ENCODE peak calls at places on chromosomes 16 and 17, in ten cellular contexts. One of them, this sample, is unnamed.
A peak's percentile ranks its signal among the peaks of the same experiment; 100 is the strongest.

GRCh38 chr17:78346605-78347250 is 13.1 kb downstream of the SOCS3 start:
- DNase-seq in gastrocnemius medialis: no peak
- DNase-seq in psoas muscle: no peak
- DNase-seq in HFF-Myc: no peak
- DNase-seq in tibial artery: no peak
- DNase-seq in fibroblast of lung: no peak
- DNase-seq in brain microvascular endothelial cell: no peak
- DNase-seq in spleen: no peak
- DNase-seq in HL-60: no peak
- DNase-seq in suprapubic skin: no peak
- DNase-seq in this sample: no peak

GRCh38 chr17:13410874-13411273 is 190.9 kb downstream of the HS3ST3A1 start:
- DNase-seq in gastrocnemius medialis: no peak
- DNase-seq in psoas muscle: no peak
- DNase-seq in HFF-Myc: no peak
- DNase-seq in tibial artery: no peak
- DNase-seq in fibroblast of lung: peak; percentile 75
- DNase-seq in brain microvascular endothelial cell: no peak
- DNase-seq in spleen: no peak
- DNase-seq in HL-60: no peak
- DNase-seq in suprapubic skin: no peak
- DNase-seq in this sample: no peak

GRCh38 chr16:66483689-66484452 is 56.8 kb downstream of the BEAN1 start:
- DNase-seq in gastrocnemius medialis: peak; percentile 56
- DNase-seq in psoas muscle: peak; percentile 87
- DNase-seq in HFF-Myc: peak; percentile 21
- DNase-seq in tibial artery: peak; percentile 85
- DNase-seq in fibroblast of lung: peak; percentile 64
- DNase-seq in brain microvascular endothelial cell: peak; percentile 53
- DNase-seq in spleen: peak; percentile 96
- DNase-seq in HL-60: peak; percentile 83
- DNase-seq in suprapubic skin: peak; percentile 83
- DNase-seq in this sample: peak; percentile 84

GRCh38 chr16:8924214-8924613 is 39.5 kb downstream of the USP7 start:
- DNase-seq in gastrocnemius medialis: peak; percentile 59
- DNase-seq in psoas muscle: peak; percentile 72
- DNase-seq in HFF-Myc: no peak
- DNase-seq in tibial artery: no peak
- DNase-seq in fibroblast of lung: no peak
- DNase-seq in brain microvascular endothelial cell: no peak
- DNase-seq in spleen: no peak
- DNase-seq in HL-60: no peak
- DNase-seq in suprapubic skin: no peak
- DNase-seq in this sample: no peak

GRCh38 chr16:28326881-28327610 is 34.7 kb downstream of the SBK1 start:
- DNase-seq in gastrocnemius medialis: peak; percentile 30
- DNase-seq in psoas muscle: peak; percentile 64
- DNase-seq in HFF-Myc: no peak
- DNase-seq in tibial artery: peak; percentile 64
- DNase-seq in fibroblast of lung: peak; percentile 42
- DNase-seq in brain microvascular endothelial cell: peak; percentile 36
- DNase-seq in spleen: peak; percentile 89
- DNase-seq in HL-60: peak; percentile 67
- DNase-seq in suprapubic skin: no peak
- DNase-seq in this sample: peak; percentile 72

GRCh38 chr17:81683208-81683583 is 401 bp downstream of the ARL16 start:
- DNase-seq in gastrocnemius medialis: no peak
- DNase-seq in psoas muscle: no peak
- DNase-seq in HFF-Myc: no peak
- DNase-seq in tibial artery: no peak
- DNase-seq in fibroblast of lung: no peak
- DNase-seq in brain microvascular endothelial cell: no peak
- DNase-seq in spleen: no peak
- DNase-seq in HL-60: no peak
- DNase-seq in suprapubic skin: no peak
- DNase-seq in this sample: peak; percentile 47

GRCh38 chr16:85859818-85860125 is 39.2 kb upstream of the IRF8 start:
- DNase-seq in gastrocnemius medialis: no peak
- DNase-seq in psoas muscle: no peak
- DNase-seq in HFF-Myc: no peak
- DNase-seq in tibial artery: peak; percentile 49
- DNase-seq in fibroblast of lung: no peak
- DNase-seq in brain microvascular endothelial cell: no peak
- DNase-seq in spleen: no peak
- DNase-seq in HL-60: peak; percentile 29
- DNase-seq in suprapubic skin: no peak
- DNase-seq in this sample: no peak

GRCh38 chr16:27984121-27984520 is 79.4 kb downstream of the GSG1L start:
- DNase-seq in gastrocnemius medialis: no peak
- DNase-seq in psoas muscle: no peak
- DNase-seq in HFF-Myc: no peak
- DNase-seq in tibial artery: peak; percentile 33
- DNase-seq in fibroblast of lung: no peak
- DNase-seq in brain microvascular endothelial cell: no peak
- DNase-seq in spleen: peak; percentile 15
- DNase-seq in HL-60: no peak
- DNase-seq in suprapubic skin: peak; percentile 21
- DNase-seq in this sample: no peak

GRCh38 chr17:66667491-66668030 is 167.4 kb upstream of the CACNG5 start:
- DNase-seq in gastrocnemius medialis: no peak
- DNase-seq in psoas muscle: no peak
- DNase-seq in HFF-Myc: no peak
- DNase-seq in tibial artery: no peak
- DNase-seq in fibroblast of lung: no peak
- DNase-seq in brain microvascular endothelial cell: no peak
- DNase-seq in spleen: no peak
- DNase-seq in HL-60: peak; percentile 41
- DNase-seq in suprapubic skin: no peak
- DNase-seq in this sample: no peak

GRCh38 chr17:79466562-79467350 is 144.1 kb downstream of the RBFOX3 start:
- DNase-seq in gastrocnemius medialis: no peak
- DNase-seq in psoas muscle: no peak
- DNase-seq in HFF-Myc: no peak
- DNase-seq in tibial artery: no peak
- DNase-seq in fibroblast of lung: no peak
- DNase-seq in brain microvascular endothelial cell: no peak
- DNase-seq in spleen: no peak
- DNase-seq in HL-60: no peak
- DNase-seq in suprapubic skin: no peak
- DNase-seq in this sample: no peak

GRCh38 chr16:65547799-65548446 is 426.1 kb upstream of the CDH11 start:
- DNase-seq in gastrocnemius medialis: no peak
- DNase-seq in psoas muscle: no peak
- DNase-seq in HFF-Myc: peak; percentile 74
- DNase-seq in tibial artery: no peak
- DNase-seq in fibroblast of lung: peak; percentile 84
- DNase-seq in brain microvascular endothelial cell: peak; percentile 92
- DNase-seq in spleen: no peak
- DNase-seq in HL-60: no peak
- DNase-seq in suprapubic skin: no peak
- DNase-seq in this sample: no peak

GRCh38 chr16:15518412-15519351 is 84.3 kb downstream of the BMERB1 start:
- DNase-seq in gastrocnemius medialis: peak; percentile 77
- DNase-seq in psoas muscle: peak; percentile 81
- DNase-seq in HFF-Myc: no peak
- DNase-seq in tibial artery: peak; percentile 68
- DNase-seq in fibroblast of lung: peak; percentile 82
- DNase-seq in brain microvascular endothelial cell: peak; percentile 18
- DNase-seq in spleen: no peak
- DNase-seq in HL-60: no peak
- DNase-seq in suprapubic skin: no peak
- DNase-seq in this sample: peak; percentile 52

GRCh38 chr17:12618557-12618956 is 47.1 kb upstream of the MYOCD start:
- DNase-seq in gastrocnemius medialis: no peak
- DNase-seq in psoas muscle: no peak
- DNase-seq in HFF-Myc: no peak
- DNase-seq in tibial artery: no peak
- DNase-seq in fibroblast of lung: peak; percentile 68
- DNase-seq in brain microvascular endothelial cell: peak; percentile 72
- DNase-seq in spleen: no peak
- DNase-seq in HL-60: no peak
- DNase-seq in suprapubic skin: no peak
- DNase-seq in this sample: no peak

GRCh38 chr16:25052161-25052511 is 37.0 kb upstream of the ARHGAP17 start:
- DNase-seq in gastrocnemius medialis: no peak
- DNase-seq in psoas muscle: no peak
- DNase-seq in HFF-Myc: no peak
- DNase-seq in tibial artery: no peak
- DNase-seq in fibroblast of lung: no peak
- DNase-seq in brain microvascular endothelial cell: no peak
- DNase-seq in spleen: no peak
- DNase-seq in HL-60: no peak
- DNase-seq in suprapubic skin: no peak
- DNase-seq in this sample: no peak

GRCh38 chr16:25052530-25052929 is 37.4 kb upstream of the ARHGAP17 start:
- DNase-seq in gastrocnemius medialis: no peak
- DNase-seq in psoas muscle: no peak
- DNase-seq in HFF-Myc: no peak
- DNase-seq in tibial artery: no peak
- DNase-seq in fibroblast of lung: no peak
- DNase-seq in brain microvascular endothelial cell: no peak
- DNase-seq in spleen: no peak
- DNase-seq in HL-60: no peak
- DNase-seq in suprapubic skin: no peak
- DNase-seq in this sample: no peak

GRCh38 chr16:25045696-25046381 is 30.7 kb upstream of the ARHGAP17 start:
- DNase-seq in gastrocnemius medialis: no peak
- DNase-seq in psoas muscle: no peak
- DNase-seq in HFF-Myc: no peak
- DNase-seq in tibial artery: no peak
- DNase-seq in fibroblast of lung: peak; percentile 94
- DNase-seq in brain microvascular endothelial cell: peak; percentile 44
- DNase-seq in spleen: no peak
- DNase-seq in HL-60: no peak
- DNase-seq in suprapubic skin: no peak
- DNase-seq in this sample: no peak

GRCh38 chr16:25051446-25052160 is 36.4 kb upstream of the ARHGAP17 start:
- DNase-seq in gastrocnemius medialis: no peak
- DNase-seq in psoas muscle: no peak
- DNase-seq in HFF-Myc: no peak
- DNase-seq in tibial artery: no peak
- DNase-seq in fibroblast of lung: peak; percentile 65
- DNase-seq in brain microvascular endothelial cell: peak; percentile 69
- DNase-seq in spleen: no peak
- DNase-seq in HL-60: no peak
- DNase-seq in suprapubic skin: no peak
- DNase-seq in this sample: no peak

GRCh38 chr16:25048146-25048618 is 33.0 kb upstream of the ARHGAP17 start:
- DNase-seq in gastrocnemius medialis: no peak
- DNase-seq in psoas muscle: no peak
- DNase-seq in HFF-Myc: no peak
- DNase-seq in tibial artery: no peak
- DNase-seq in fibroblast of lung: no peak
- DNase-seq in brain microvascular endothelial cell: no peak
- DNase-seq in spleen: no peak
- DNase-seq in HL-60: no peak
- DNase-seq in suprapubic skin: no peak
- DNase-seq in this sample: no peak
- H3K4me3 ChIP-seq in gastrocnemius medialis: peak overlapping the region; percentile 61
- H3K4me3 ChIP-seq in psoas muscle: peak overlapping the region; percentile 61
- H3K4me3 ChIP-seq in HFF-Myc: peak overlapping the region; percentile 22
- H3K4me3 ChIP-seq in tibial artery: peak overlapping the region; percentile 63
- H3K4me3 ChIP-seq in fibroblast of lung: peak overlapping the region; percentile 52
- H3K4me3 ChIP-seq in brain microvascular endothelial cell: peak overlapping the region; percentile 32
- H3K4me3 ChIP-seq in spleen: peak overlapping the region; percentile 3
- H3K4me3 ChIP-seq in HL-60: no peak overlapping the region
- H3K4me3 ChIP-seq in suprapubic skin: peak overlapping the region; percentile 43
- H3K4me3 ChIP-seq in this sample: peak overlapping the region; percentile 39

GRCh38 chr17:37742762-37743611 is 1.9 kb downstream of the HNF1B start:
- DNase-seq in gastrocnemius medialis: no peak
- DNase-seq in psoas muscle: no peak
- DNase-seq in HFF-Myc: no peak
- DNase-seq in tibial artery: no peak
- DNase-seq in fibroblast of lung: no peak
- DNase-seq in brain microvascular endothelial cell: no peak
- DNase-seq in spleen: no peak
- DNase-seq in HL-60: no peak
- DNase-seq in suprapubic skin: no peak
- DNase-seq in this sample: no peak
- H3K4me3 ChIP-seq in gastrocnemius medialis: peak overlapping the region; percentile 22
- H3K4me3 ChIP-seq in psoas muscle: peak overlapping the region; percentile 60
- H3K4me3 ChIP-seq in HFF-Myc: no peak overlapping the region
- H3K4me3 ChIP-seq in tibial artery: peak overlapping the region; percentile 42
- H3K4me3 ChIP-seq in fibroblast of lung: no peak overlapping the region
- H3K4me3 ChIP-seq in brain microvascular endothelial cell: no peak overlapping the region
- H3K4me3 ChIP-seq in spleen: peak overlapping the region; percentile 4
- H3K4me3 ChIP-seq in HL-60: no peak overlapping the region
- H3K4me3 ChIP-seq in suprapubic skin: peak overlapping the region; percentile 43
- H3K4me3 ChIP-seq in this sample: no peak overlapping the region

GRCh38 chr17:41812176-41813038 is at the start of gene FKBP10:
- DNase-seq in gastrocnemius medialis: peak; percentile 39
- DNase-seq in psoas muscle: peak; percentile 80
- DNase-seq in HFF-Myc: peak; percentile 67
- DNase-seq in tibial artery: peak; percentile 88
- DNase-seq in fibroblast of lung: peak; percentile 91
- DNase-seq in brain microvascular endothelial cell: peak; percentile 87
- DNase-seq in spleen: no peak
- DNase-seq in HL-60: peak; percentile 3
- DNase-seq in suprapubic skin: peak; percentile 75
- DNase-seq in this sample: peak; percentile 94
- H3K4me3 ChIP-seq in gastrocnemius medialis: peak within 1 kb of the TSS; percentile 63
- H3K4me3 ChIP-seq in psoas muscle: peak within 1 kb of the TSS; percentile 82
- H3K4me3 ChIP-seq in HFF-Myc: peak within 1 kb of the TSS; percentile 97
- H3K4me3 ChIP-seq in tibial artery: peak within 1 kb of the TSS; percentile 84
- H3K4me3 ChIP-seq in fibroblast of lung: peak within 1 kb of the TSS; percentile 91
- H3K4me3 ChIP-seq in brain microvascular endothelial cell: peak within 1 kb of the TSS; percentile 85
- H3K4me3 ChIP-seq in spleen: peak within 1 kb of the TSS; percentile 75
- H3K4me3 ChIP-seq in HL-60: peak within 1 kb of the TSS; percentile 58
- H3K4me3 ChIP-seq in suprapubic skin: peak within 1 kb of the TSS; percentile 82
- H3K4me3 ChIP-seq in this sample: peak within 1 kb of the TSS; percentile 77

DNA sequence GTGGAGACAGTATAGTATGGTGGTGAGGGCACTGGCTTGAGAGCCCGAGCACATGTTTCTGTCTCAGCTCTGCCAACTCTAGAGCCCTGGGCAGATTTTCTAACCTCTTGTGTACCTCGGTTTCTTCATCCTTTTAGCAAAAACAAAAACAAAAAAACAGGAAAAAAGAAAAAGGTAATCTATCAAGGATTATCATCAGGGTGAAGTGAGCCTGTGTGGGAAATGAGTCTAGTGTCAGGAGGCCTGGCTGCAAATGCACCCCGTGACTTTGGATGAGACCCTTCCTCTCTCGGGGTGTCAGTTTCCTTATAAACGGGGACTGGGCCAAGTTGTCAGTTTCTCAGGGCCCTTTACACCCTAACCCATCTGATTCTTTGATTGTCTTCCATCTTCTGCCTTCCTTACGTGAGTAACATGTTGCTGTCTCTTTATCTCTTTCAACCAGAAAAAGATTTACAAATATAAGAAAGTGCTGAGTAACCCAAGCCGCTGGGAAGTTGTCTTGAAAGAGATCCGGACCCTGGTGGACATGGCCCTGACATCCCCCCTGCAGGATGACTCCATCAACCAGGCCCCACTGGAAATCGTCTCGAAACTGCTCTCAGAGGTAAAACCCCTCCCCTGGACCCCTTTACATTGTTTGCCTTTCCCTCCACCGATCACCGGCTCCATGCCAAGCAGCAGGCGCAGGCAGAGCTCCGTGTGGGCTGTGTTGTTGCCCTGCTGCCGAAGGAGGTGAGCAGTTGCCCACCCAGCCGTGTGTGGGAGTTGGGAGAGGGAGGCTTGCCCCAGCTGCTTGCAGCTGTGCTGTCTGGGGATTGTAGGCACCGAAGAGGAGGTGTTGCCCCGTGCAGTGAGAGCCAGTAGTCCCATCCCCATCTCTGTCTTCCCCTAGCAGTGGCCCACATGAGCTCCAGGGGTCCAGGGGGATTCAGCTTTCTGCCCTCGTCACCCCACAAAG is 127.1 kb upstream of the PLCG2 start:
- DNase-seq in gastrocnemius medialis: no peak
- DNase-seq in psoas muscle: no peak
- DNase-seq in HFF-Myc: no peak
- DNase-seq in tibial artery: no peak
- DNase-seq in fibroblast of lung: no peak
- DNase-seq in brain microvascular endothelial cell: no peak
- DNase-seq in spleen: no peak
- DNase-seq in HL-60: no peak
- DNase-seq in suprapubic skin: no peak
- DNase-seq in this sample: no peak
- H3K4me3 ChIP-seq in gastrocnemius medialis: no peak overlapping the region
- H3K4me3 ChIP-seq in psoas muscle: no peak overlapping the region
- H3K4me3 ChIP-seq in HFF-Myc: no peak overlapping the region
- H3K4me3 ChIP-seq in tibial artery: no peak overlapping the region
- H3K4me3 ChIP-seq in fibroblast of lung: no peak overlapping the region
- H3K4me3 ChIP-seq in brain microvascular endothelial cell: no peak overlapping the region
- H3K4me3 ChIP-seq in spleen: no peak overlapping the region
- H3K4me3 ChIP-seq in HL-60: no peak overlapping the region
- H3K4me3 ChIP-seq in suprapubic skin: no peak overlapping the region
- H3K4me3 ChIP-seq in this sample: no peak overlapping the region